ENCODE peak calls at places on chromosomes 6 and 20, in seven cellular contexts. I is natural killer cell treated with Interleukin-12 subunit alpha and Interleukin-12 subunit beta and Interleukin-15 and Interleukin-18, amount 100 ng/mL, for 72 hours; B is central memory CD4-positive, alpha-beta T cell; X is mucosa of descending colon; F is transverse colon; O is T-helper 22 cell; Y is stimulated activated CD4-positive, alpha-beta T cell treated with anti-CD3 and anti-CD28 coated beads, Interleukin-1b, Interleukin-23, amount 100 ng/mL, for 1 hour. W is an unnamed sample.

GRCh38 chr6:130655586-130655985 is 171.6 kb upstream of the SMLR1 start:
- DNase-seq in I (no peak), B (no peak), X (no peak), F (no peak), O (no peak), Y (no peak), W (no peak)

GRCh38 chr6:155448823-155449789 is 6.5 kb downstream of the NOX3 start:
- DNase-seq in I (no peak), B (no peak), X (no peak), F (no peak), O (no peak), Y (no peak), W (no peak)

GRCh38 chr6:53937461-53937860 is 142.7 kb downstream of the LRRC1 start:
- DNase-seq in I (no peak), B (no peak), X (no peak), F (no peak), O (no peak), Y (no peak), W (no peak)

GRCh38 chr6:86712039-86712438 is 225.3 kb upstream of the HTR1E start:
- DNase-seq in I (no peak), B (no peak), X (no peak), F (no peak), O (no peak), Y (no peak), W (no peak)

GRCh38 chr6:223763-224162 is 68.5 kb upstream of the DUSP22 start:
- DNase-seq in I (no peak), B (no peak), X (no peak), F (no peak), O (no peak), Y (no peak), W (no peak)

GRCh38 chr6:55524441-55524840 is 54.6 kb downstream of the HMGCLL1 start:
- DNase-seq in I (no peak), B (no peak), X (no peak), F (no peak), O (no peak), Y (no peak), W (no peak)

GRCh38 chr20:49028684-49029083 is 17.4 kb upstream of the CSE1L start:
- DNase-seq in I (no peak), B (no peak), X (no peak), F (no peak), O (no peak), Y (no peak), W (peak)

GRCh38 chr6:57147401-57147800 is 24.7 kb upstream of the BAG2 start:
- DNase-seq in I (no peak), B (no peak), X (no peak), F (no peak), O (no peak), Y (no peak), W (no peak)

GRCh38 chr20:33733654-33734576 is 2.1 kb downstream of the ZNF341 start:
- DNase-seq in I (peak), B (no peak), X (peak), F (peak), O (no peak), Y (no peak), W (no peak)

GRCh38 chr20:50651676-50652075 is 39.7 kb downstream of the RIPOR3 start:
- DNase-seq in I (no peak), B (no peak), X (no peak), F (no peak), O (no peak), Y (no peak), W (no peak)

GRCh38 chr6:142879527-142879926 is 65.4 kb downstream of the HIVEP2 start:
- DNase-seq in I (no peak), B (no peak), X (no peak), F (no peak), O (no peak), Y (no peak), W (no peak)

GRCh38 chr6:156242206-156242605 is 535.0 kb upstream of the ARID1B start:
- DNase-seq in I (no peak), B (no peak), X (no peak), F (no peak), O (no peak), Y (no peak), W (no peak)

GRCh38 chr20:13119583-13119982 is 101.5 kb upstream of the ISM1 start:
- DNase-seq in I (no peak), B (peak), X (peak), F (peak), O (no peak), Y (no peak), W (peak)

GRCh38 chr20:50054626-50055511 is 58.1 kb downstream of the UBE2V1 start:
- DNase-seq in I (no peak), B (no peak), X (no peak), F (peak), O (no peak), Y (no peak), W (no peak)

GRCh38 chr6:17098538-17098937 is 3.3 kb upstream of the STMND1 start:
- DNase-seq in I (no peak), B (no peak), X (no peak), F (no peak), O (no peak), Y (no peak), W (no peak)

GRCh38 chr6:99151634-99152344 is 197.7 kb downstream of the FAXC start:
- DNase-seq in I (no peak), B (no peak), X (peak), F (peak), O (no peak), Y (no peak), W (no peak)

GRCh38 chr6:116012471-116012949 is 48.2 kb downstream of the FRK start:
- DNase-seq in I (no peak), B (no peak), X (no peak), F (no peak), O (no peak), Y (no peak), W (no peak)

GRCh38 chr6:169274761-169275160 is 21.1 kb upstream of the THBS2 start:
- DNase-seq in I (no peak), B (no peak), X (no peak), F (no peak), O (no peak), Y (no peak), W (no peak)

GRCh38 chr6:28807682-28808280 is 116.0 kb downstream of the TRIM27 start:
- DNase-seq in I (no peak), B (no peak), X (no peak), F (no peak), O (no peak), Y (no peak), W (no peak)

GRCh38 chr20:49888341-49889244 is 26.7 kb downstream of the SPATA2 start:
- DNase-seq in I (peak), B (peak), X (peak), F (peak), O (no peak), Y (peak), W (peak)

GRCh38 chr6:145214570-145214969 is 520.8 kb downstream of the EPM2A start:
- DNase-seq in I (no peak), B (peak), X (peak), F (no peak), O (no peak), Y (no peak), W (no peak)

GRCh38 chr20:16293590-16293989 is 279.7 kb downstream of the KIF16B start:
- DNase-seq in I (no peak), B (no peak), X (no peak), F (no peak), O (no peak), Y (no peak), W (no peak)

GRCh38 chr20:23033918-23034317 is 1.2 kb upstream of the SSTR4 start:
- DNase-seq in I (no peak), B (no peak), X (no peak), F (no peak), O (no peak), Y (no peak), W (no peak)

GRCh38 chr20:47576516-47577033 is 74.9 kb downstream of the NCOA3 start:
- DNase-seq in I (no peak), B (no peak), X (peak), F (peak), O (no peak), Y (no peak), W (no peak)

GRCh38 chr20:38290829-38291581 is 13.0 kb upstream of the BPI start:
- DNase-seq in I (no peak), B (no peak), X (peak), F (no peak), O (no peak), Y (no peak), W (no peak)

GRCh38 chr6:35664945-35665344 is 23.8 kb downstream of the FKBP5 start:
- DNase-seq in I (no peak), B (no peak), X (no peak), F (no peak), O (no peak), Y (no peak), W (no peak)

GRCh38 chr6:121093928-121094327 is 240.4 kb downstream of the TBC1D32 start:
- DNase-seq in I (no peak), B (no peak), X (no peak), F (no peak), O (no peak), Y (no peak), W (no peak)

GRCh38 chr20:50333856-50334255 is 143.2 kb downstream of the CEBPB start:
- DNase-seq in I (no peak), B (no peak), X (no peak), F (no peak), O (no peak), Y (no peak), W (no peak)

GRCh38 chr20:4656491-4656890 is 65.2 kb upstream of the PRND start:
- DNase-seq in I (no peak), B (no peak), X (no peak), F (no peak), O (no peak), Y (no peak), W (no peak)

GRCh38 chr20:11794525-11794924 is 123.2 kb upstream of the BTBD3 start:
- DNase-seq in I (no peak), B (no peak), X (no peak), F (no peak), O (no peak), Y (no peak), W (no peak)

GRCh38 chr20:50303573-50304500 is 113.2 kb downstream of the CEBPB start:
- DNase-seq in I (no peak), B (no peak), X (peak), F (peak), O (no peak), Y (no peak), W (no peak)

GRCh38 chr6:32976334-32977069 is 8.1 kb downstream of the BRD2 start:
- DNase-seq in I (no peak), B (no peak), X (no peak), F (no peak), O (no peak), Y (no peak), W (no peak)

GRCh38 chr6:43669050-43669921 is 18.3 kb downstream of the MRPS18A start:
- DNase-seq in I (no peak), B (no peak), X (peak), F (no peak), O (no peak), Y (no peak), W (no peak)

GRCh38 chr20:37669062-37669772 is 24.6 kb upstream of the CTNNBL1 start:
- DNase-seq in I (no peak), B (no peak), X (no peak), F (no peak), O (no peak), Y (no peak), W (no peak)

GRCh38 chr20:47768016-47768953 is 17.0 kb downstream of the SULF2 start:
- DNase-seq in I (no peak), B (no peak), X (peak), F (peak), O (no peak), Y (no peak), W (no peak)

GRCh38 chr6:119289651-119290050 is 59.9 kb downstream of the MAN1A1 start:
- DNase-seq in I (no peak), B (no peak), X (no peak), F (no peak), O (no peak), Y (no peak), W (no peak)

GRCh38 chr20:39269031-39269461 is 306.9 kb downstream of the DHX35 start:
- DNase-seq in I (no peak), B (no peak), X (peak), F (peak), O (no peak), Y (no peak), W (no peak)

GRCh38 chr6:16130932-16131387 is 2.1 kb downstream of the MYLIP start:
- DNase-seq in I (peak), B (peak), X (peak), F (peak), O (peak), Y (no peak), W (peak)

W was measured in CD4-positive, CD25-positive, alpha-beta regulatory T cell.